ENCODE peak calls at places on chromosomes 2 and 18, in eight cellular contexts. B is activated CD4-positive, CD25-positive, alpha-beta regulatory T cell; X is NAMALWA; N is Peyer's patch; I is trophoblast cell; U is pancreas; H is foreskin fibroblast; T is SHP77. A is an unnamed sample.

GRCh38 chr2:75375646-75376582 is 176.6 kb upstream of the TACR1 start:
- DNase-seq in B (no peak), T (no peak), N (no peak), I (no peak), H (peak; percentile 29), X (no peak), U (no peak), A (no peak)

GRCh38 chr2:43169987-43170732 is 56.2 kb downstream of the ZFP36L2 start:
- DNase-seq in T (no peak), X (peak; percentile 64), U (no peak), B (peak; percentile 20), H (no peak), I (no peak), N (peak; percentile 88), A (peak; percentile 65)

GRCh38 chr2:216648105-216648504 is 14.9 kb downstream of the IGFBP2 start:
- DNase-seq in X (no peak), T (no peak), H (peak; percentile 74), I (no peak), U (no peak), N (no peak), B (no peak), A (no peak)

GRCh38 chr2:2007551-2008501 is 263.5 kb upstream of the PXDN start:
- DNase-seq in T (no peak), B (no peak), U (no peak), I (no peak), N (no peak), X (no peak), H (no peak), A (no peak)

GRCh38 chr2:68466361-68466777 is 725 bp downstream of the FBXO48 start:
- DNase-seq in T (no peak), N (peak; percentile 65), X (peak; percentile 65), I (peak; percentile 17), U (no peak), H (peak; percentile 54), B (peak; percentile 21), A (no peak)

GRCh38 chr2:207768168-207768890 is 1.4 kb downstream of the FZD5 start:
- DNase-seq in N (peak; percentile 72), H (peak; percentile 33), T (no peak), U (peak; percentile 56), X (no peak), B (no peak), I (peak; percentile 58), A (peak; percentile 69)

GRCh38 chr2:55418512-55419235 is 982 bp downstream of the CCDC88A start:
- DNase-seq in X (peak; percentile 53), U (no peak), N (no peak), I (no peak), T (peak; percentile 18), H (no peak), B (no peak), A (no peak)

GRCh38 chr2:17740203-17740602 is 13.4 kb downstream of the SMC6 start:
- DNase-seq in T (no peak), I (no peak), B (no peak), X (no peak), U (no peak), N (no peak), H (no peak), A (no peak)

GRCh38 chr18:67516432-67517223 is at the start of gene DSEL:
- DNase-seq in T (peak; percentile 86), U (peak; percentile 97), I (peak; percentile 92), N (peak; percentile 98), H (peak; percentile 96), B (peak; percentile 91), X (peak; percentile 52), A (peak; percentile 98)

GRCh38 chr2:143241403-143242088 is 112.3 kb downstream of the ARHGAP15 start:
- DNase-seq in U (no peak), N (no peak), X (no peak), B (no peak), H (no peak), T (no peak), I (no peak), A (no peak)

GRCh38 chr18:11176416-11176815 is 27.0 kb upstream of the PIEZO2 start:
- DNase-seq in N (no peak), H (peak; percentile 56), X (no peak), I (no peak), B (no peak), T (no peak), U (no peak), A (no peak)

GRCh38 chr2:218985021-218985324 is at the start of gene FEV:
- DNase-seq in B (no peak), I (no peak), N (no peak), U (no peak), T (no peak), X (no peak), H (no peak), A (no peak)

GRCh38 chr18:80200171-80200931 is 47.0 kb downstream of the PARD6G start:
- DNase-seq in X (no peak), N (no peak), I (no peak), H (no peak), B (no peak), U (no peak), T (peak; percentile 83), A (no peak)

GRCh38 chr18:29156531-29156930 is 979.6 kb upstream of the CDH2 start:
- DNase-seq in T (no peak), X (no peak), U (no peak), N (no peak), I (no peak), H (no peak), B (no peak), A (no peak)

GRCh38 chr2:44807344-44808025 is 134.0 kb upstream of the SIX3 start:
- DNase-seq in I (no peak), H (no peak), T (no peak), N (no peak), X (no peak), B (no peak), U (no peak), A (no peak)

GRCh38 chr2:24543252-24543651 is 52.2 kb downstream of the NCOA1 start:
- DNase-seq in H (no peak), U (no peak), T (no peak), X (peak; percentile 56), B (no peak), N (no peak), I (no peak), A (no peak)

GRCh38 chr2:218010116-218010837 is 7.5 kb upstream of the TNS1 start:
- DNase-seq in I (peak; percentile 11), H (peak; percentile 50), N (peak; percentile 58), T (no peak), X (no peak), U (peak; percentile 59), B (no peak), A (peak; percentile 65)

GRCh38 chr18:3623769-3624545 is 174.0 kb downstream of the TGIF1 start:
- DNase-seq in H (peak; percentile 95), I (peak; percentile 95), U (peak; percentile 41), T (peak; percentile 86), X (no peak), N (peak; percentile 89), B (no peak), A (peak; percentile 73)

GRCh38 chr18:22838639-22839487 is 94.3 kb upstream of the RBBP8 start:
- DNase-seq in H (no peak), B (no peak), X (no peak), I (no peak), U (no peak), N (no peak), T (no peak), A (no peak)

GRCh38 chr2:37569986-37570688 is 101.3 kb downstream of the CDC42EP3 start:
- DNase-seq in T (no peak), X (no peak), B (no peak), I (no peak), U (no peak), H (no peak), N (no peak), A (no peak)

GRCh38 chr18:44320619-44321460 is 359.8 kb upstream of the SETBP1 start:
- DNase-seq in H (no peak), N (no peak), U (no peak), I (peak; percentile 28), B (no peak), T (no peak), X (no peak), A (no peak)

GRCh38 chr2:25302758-25303436 is 38.8 kb downstream of the DNMT3A start:
- DNase-seq in N (no peak), T (no peak), U (no peak), H (no peak), X (peak; percentile 23), B (no peak), I (no peak), A (no peak)

GRCh38 chr2:33380661-33381183 is 95.7 kb upstream of the RASGRP3 start:
- DNase-seq in T (no peak), N (no peak), I (no peak), B (no peak), H (no peak), X (no peak), U (no peak), A (no peak)

GRCh38 chr18:43236921-43237320 is 40.4 kb downstream of the SYT4 start:
- DNase-seq in I (peak; percentile 67), H (no peak), X (no peak), U (no peak), N (no peak), B (no peak), T (no peak), A (no peak)

GRCh38 chr2:195124391-195125079 is 532.5 kb upstream of the SLC39A10 start:
- DNase-seq in B (no peak), N (no peak), I (no peak), T (no peak), H (no peak), U (no peak), X (no peak), A (no peak)

GRCh38 chr2:9385841-9386240 is 37.5 kb downstream of the ITGB1BP1 start:
- DNase-seq in X (no peak), B (no peak), U (no peak), T (no peak), N (no peak), I (no peak), H (no peak), A (no peak)

GRCh38 chr2:181649436-181649979 is 7.4 kb downstream of the CERKL start:
- DNase-seq in B (no peak), N (no peak), X (no peak), U (no peak), H (no peak), T (no peak), I (no peak), A (no peak)

GRCh38 chr2:23761638-23762037 is 165.3 kb downstream of the ATAD2B start:
- DNase-seq in T (no peak), U (no peak), X (no peak), I (no peak), H (no peak), N (no peak), B (no peak), A (no peak)

GRCh38 chr18:61995547-61996062 is 102.8 kb upstream of the RNF152 start:
- DNase-seq in T (no peak), I (no peak), N (no peak), H (no peak), X (no peak), U (no peak), B (no peak), A (no peak)

GRCh38 chr18:76679877-76680276 is 142.5 kb upstream of the ZNF236 start:
- DNase-seq in I (no peak), X (no peak), N (no peak), U (no peak), B (no peak), H (no peak), T (peak; percentile 60), A (no peak)

GRCh38 chr2:61178603-61179545 is 16.9 kb downstream of the C2orf74 start:
- DNase-seq in T (peak; percentile 40), B (no peak), H (no peak), X (no peak), U (peak; percentile 18), N (peak; percentile 55), I (no peak), A (no peak)

GRCh38 chr18:60248563-60249330 is 123.8 kb downstream of the MC4R start:
- DNase-seq in T (no peak), H (no peak), B (no peak), N (no peak), U (no peak), I (no peak), X (peak; percentile 40), A (no peak)

GRCh38 chr2:118970396-118971135 is 28.6 kb downstream of the MARCO start:
- DNase-seq in X (no peak), T (no peak), I (no peak), N (no peak), B (no peak), H (no peak), U (no peak), A (no peak)

GRCh38 chr2:42903821-42904575 is 111.6 kb upstream of the HAAO start:
- DNase-seq in U (no peak), T (no peak), B (no peak), X (peak; percentile 15), I (no peak), H (no peak), N (no peak), A (no peak)

A was measured in stomach.